ENCODE peak calls at places on chromosomes 16 and 17, in eight cellular contexts. R, U, Q, V, P, H, F and C are unnamed samples.
A peak's percentile ranks its signal among the peaks of the same experiment; 100 is the strongest.

GRCh38 chr16:4746991-4747574 is 12.7 kb downstream of the DNAAF8 start:
- DNase-seq in V (no peak), F (no peak), R (no peak), Q (no peak), P (peak; percentile 38), U (peak; percentile 59), H (no peak), C (peak; percentile 51)

GRCh38 chr17:66275651-66276050 is 26.8 kb upstream of the PRKCA start:
- DNase-seq in H (no peak), V (peak; percentile 94), R (no peak), U (no peak), F (no peak), P (peak; percentile 79), Q (no peak), C (peak; percentile 98)

GRCh38 chr16:31356566-31357323 is 1.8 kb downstream of the ITGAX start:
- DNase-seq in P (no peak), Q (no peak), R (no peak), V (no peak), F (no peak), H (no peak), U (peak; percentile 55), C (no peak)

GRCh38 chr17:62596662-62597061 is 30.8 kb upstream of the MRC2 start:
- DNase-seq in P (no peak), R (no peak), F (no peak), Q (no peak), V (no peak), H (no peak), U (no peak), C (no peak)

GRCh38 chr16:87435399-87436224 is 43.5 kb downstream of the MAP1LC3B start:
- DNase-seq in R (peak; percentile 29), U (no peak), F (no peak), Q (no peak), H (no peak), V (peak; percentile 66), P (peak; percentile 97), C (no peak)

GRCh38 chr16:27428035-27428785 is 26.2 kb downstream of the IL21R start:
- DNase-seq in U (no peak), Q (no peak), R (no peak), H (peak; percentile 35), F (no peak), V (no peak), P (no peak), C (no peak)

GRCh38 chr16:86537486-86537885 is 17.5 kb downstream of the MTHFSD start:
- DNase-seq in U (no peak), R (no peak), H (no peak), V (no peak), P (no peak), F (no peak), Q (no peak), C (no peak)

GRCh38 chr17:3513305-3514035 is 37.7 kb downstream of the ASPA start:
- DNase-seq in U (no peak), Q (no peak), P (peak; percentile 7), R (no peak), V (no peak), H (no peak), F (no peak), C (no peak)

GRCh38 chr17:27217631-27218030 is 76.3 kb upstream of the WSB1 start:
- DNase-seq in U (no peak), F (no peak), Q (no peak), R (no peak), V (no peak), P (no peak), H (no peak), C (no peak)

GRCh38 chr16:68642436-68643064 is 2.6 kb upstream of the CDH3 start:
- DNase-seq in F (no peak), Q (no peak), R (peak; percentile 43), H (peak; percentile 84), P (no peak), V (peak; percentile 70), U (no peak), C (no peak)

GRCh38 chr17:33023790-33024189 is 32.1 kb downstream of the SPACA3 start:
- DNase-seq in R (no peak), P (no peak), F (no peak), Q (no peak), H (no peak), V (no peak), U (no peak), C (no peak)

GRCh38 chr17:50785942-50786570 is 18.7 kb upstream of the ANKRD40CL start:
- DNase-seq in U (no peak), F (no peak), P (peak; percentile 88), R (peak; percentile 21), V (peak; percentile 32), H (no peak), Q (no peak), C (peak; percentile 81)

GRCh38 chr17:57909548-57909947 is 45.7 kb downstream of the CUEDC1 start:
- DNase-seq in H (no peak), F (no peak), P (no peak), U (peak; percentile 13), Q (no peak), R (no peak), V (no peak), C (no peak)

GRCh38 chr16:50836121-50836541 is 94.2 kb downstream of the CYLD start:
- DNase-seq in V (no peak), F (no peak), Q (no peak), U (no peak), R (no peak), P (no peak), H (no peak), C (no peak)

GRCh38 chr17:29140631-29141483 is 39.3 kb downstream of the MYO18A start:
- DNase-seq in R (no peak), F (peak; percentile 40), V (no peak), Q (no peak), H (no peak), P (peak; percentile 49), U (no peak), C (no peak)

GRCh38 chr17:75720656-75721462 is at the start of gene ITGB4:
- DNase-seq in U (peak; percentile 93), Q (peak; percentile 50), F (peak; percentile 53), R (no peak), V (peak; percentile 92), P (no peak), H (peak; percentile 91), C (no peak)

GRCh38 chr16:84314373-84314772 is 19.7 kb downstream of the WFDC1 start:
- DNase-seq in H (peak; percentile 7), Q (no peak), P (no peak), U (no peak), V (no peak), R (no peak), F (no peak), C (no peak)

GRCh38 chr17:70369296-70369855 is 200.0 kb downstream of the KCNJ2 start:
- DNase-seq in F (no peak), U (no peak), V (peak; percentile 36), H (no peak), P (no peak), R (no peak), Q (no peak), C (no peak)

GRCh38 chr17:74274060-74274702 is at the start of gene DNAI2:
- DNase-seq in P (no peak), Q (no peak), R (no peak), U (no peak), F (no peak), V (no peak), H (no peak), C (no peak)

GRCh38 chr17:8599351-8600011 is 31.0 kb downstream of the MYH10 start:
- DNase-seq in U (no peak), F (no peak), H (no peak), V (no peak), R (no peak), P (no peak), Q (no peak), C (no peak)

GRCh38 chr16:78648517-78648916 is 549.1 kb downstream of the WWOX start:
- DNase-seq in R (no peak), P (peak; percentile 54), H (no peak), Q (no peak), F (no peak), U (no peak), V (no peak), C (peak; percentile 19)

GRCh38 chr17:77010667-77011066 is 130.1 kb upstream of the SEC14L1 start:
- DNase-seq in V (no peak), P (no peak), H (no peak), U (no peak), Q (no peak), F (no peak), R (no peak), C (no peak)
- H3K4me3 ChIP-seq in V (no peak overlapping the region), P (no peak overlapping the region), H (no peak overlapping the region), U (no peak overlapping the region), Q (no peak overlapping the region), F (no peak overlapping the region), R (no peak overlapping the region), C (no peak overlapping the region)

GRCh38 chr17:39598635-39599005 is 9.1 kb downstream of the NEUROD2 start:
- DNase-seq in P (no peak), R (no peak), F (no peak), H (no peak), U (no peak), Q (no peak), V (no peak), C (no peak)

GRCh38 chr17:39596543-39597267 is 11.0 kb downstream of the NEUROD2 start:
- DNase-seq in R (no peak), U (no peak), Q (no peak), F (no peak), H (no peak), P (no peak), V (no peak), C (no peak)

GRCh38 chr17:39595928-39596327 is 11.8 kb downstream of the NEUROD2 start:
- DNase-seq in R (no peak), F (no peak), U (no peak), V (no peak), Q (no peak), H (no peak), P (no peak), C (no peak)

GRCh38 chr17:39598047-39598481 is 9.7 kb downstream of the NEUROD2 start:
- DNase-seq in R (no peak), F (no peak), H (no peak), U (no peak), P (no peak), V (no peak), Q (no peak), C (no peak)

GRCh38 chr17:39597372-39598046 is 10.2 kb downstream of the NEUROD2 start:
- DNase-seq in R (no peak), H (no peak), Q (no peak), U (no peak), V (no peak), F (no peak), P (no peak), C (no peak)
- H3K27me3 ChIP-seq in R (peaks cover 25% of the 10 kb centered on the region), H (peaks cover 100% of the 10 kb centered on the region), Q (no peaks in the 10 kb centered on the region), U (peaks cover 30% of the 10 kb centered on the region), V (peaks cover 46% of the 10 kb centered on the region), F (peaks cover 46% of the 10 kb centered on the region), P (peaks cover 69% of the 10 kb centered on the region), C (peaks cover 91% of the 10 kb centered on the region)

GRCh38 chr17:48626470-48627241 is 498 bp upstream of the HOXB9 start:
- DNase-seq in Q (no peak), F (no peak), V (no peak), P (no peak), R (no peak), U (no peak), H (no peak), C (peak; percentile 96)
- H3K4me3 ChIP-seq in Q (no peak overlapping the region), F (peak overlapping the region; percentile 17), V (no peak overlapping the region), P (no peak overlapping the region), R (no peak overlapping the region), U (no peak overlapping the region), H (peak overlapping the region; percentile 31), C (peak overlapping the region; percentile 74)

DNA sequence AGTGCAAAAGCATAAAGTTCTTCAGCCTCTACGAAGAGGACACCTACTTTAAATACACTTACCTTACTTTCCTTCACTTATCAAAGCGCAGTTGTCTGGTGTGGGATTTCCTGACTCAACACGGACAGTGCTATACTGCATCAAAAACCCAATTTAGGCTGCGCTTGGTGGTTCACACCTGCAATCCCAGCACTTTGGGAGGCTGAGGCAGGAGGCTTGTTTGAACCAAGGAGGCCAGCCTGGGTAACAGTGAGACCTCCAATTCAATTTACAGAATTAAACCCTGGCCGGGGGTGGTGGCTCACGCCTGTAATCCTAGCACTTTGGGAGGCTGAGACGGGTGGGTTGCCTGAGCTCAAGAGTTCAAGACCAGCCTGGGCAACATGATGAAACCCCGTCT is 4.1 kb downstream of the JMJD6 start:
- DNase-seq in U (no peak), R (no peak), P (no peak), F (no peak), Q (no peak), V (no peak), H (peak; percentile 23), C (no peak)
- H3K27me3 ChIP-seq in U (no peaks in the 10 kb centered on the region), R (no peaks in the 10 kb centered on the region), P (no peaks in the 10 kb centered on the region), F (no peaks in the 10 kb centered on the region), Q (no peaks in the 10 kb centered on the region), V (no peaks in the 10 kb centered on the region), H (no peaks in the 10 kb centered on the region), C (no peaks in the 10 kb centered on the region)